ENCODE peak calls at places on chromosomes 6 and 20, in six cellular contexts. P is progenitor cell of endocrine pancreas, Q is choroid plexus epithelial cell, Y is fibroblast of pulmonary artery, B is kidney epithelial cell, S is AG09309. F is an unnamed sample.
A peak's percentile ranks its signal among the peaks of the same experiment; 100 is the strongest.

GRCh38 chr20:44072381-44072780 is 114.6 kb downstream of the JPH2 start:
- DNase-seq in B (no peak), Y (no peak), S (no peak), Q (no peak), P (peak; percentile 1), F (no peak)

GRCh38 chr6:38194589-38194988 is 375.1 kb downstream of the ZFAND3 start:
- DNase-seq in B (no peak), P (no peak), S (no peak), Y (no peak), Q (no peak), F (no peak)

GRCh38 chr20:54133434-54134427 is 40.1 kb downstream of the CYP24A1 start:
- DNase-seq in B (peak; percentile 81), Q (peak; percentile 47), Y (peak; percentile 40), S (no peak), P (no peak), F (no peak)

GRCh38 chr6:144689503-144690040 is 404.4 kb downstream of the UTRN start:
- DNase-seq in B (no peak), Q (no peak), S (no peak), Y (no peak), P (no peak), F (no peak)

GRCh38 chr20:48463916-48464315 is 363.9 kb downstream of the PREX1 start:
- DNase-seq in S (peak; percentile 20), Q (peak; percentile 76), Y (peak; percentile 48), P (no peak), B (no peak), F (no peak)

GRCh38 chr20:53778041-53778516 is 184.4 kb upstream of the ZNF217 start:
- DNase-seq in B (no peak), P (no peak), Q (no peak), Y (no peak), S (no peak), F (no peak)

GRCh38 chr6:154937306-154938244 is 57.5 kb upstream of the TIAM2 start:
- DNase-seq in B (no peak), S (no peak), P (no peak), Y (no peak), Q (peak; percentile 68), F (no peak)

GRCh38 chr20:58719971-58720371 is 27.4 kb downstream of the NPEPL1 start:
- DNase-seq in Q (no peak), B (no peak), P (no peak), S (no peak), Y (no peak), F (no peak)

GRCh38 chr6:33983721-33984465 is 162.0 kb downstream of the GRM4 start:
- DNase-seq in Y (no peak), Q (no peak), P (no peak), B (no peak), S (no peak), F (no peak)

GRCh38 chr6:16785496-16785895 is 24.2 kb upstream of the ATXN1 start:
- DNase-seq in P (no peak), Y (no peak), B (no peak), S (no peak), Q (no peak), F (no peak)

GRCh38 chr6:3405679-3406078 is 51.2 kb downstream of the SLC22A23 start:
- DNase-seq in Y (peak; percentile 76), Q (peak; percentile 82), B (no peak), S (peak; percentile 57), P (no peak), F (no peak)

GRCh38 chr20:17867546-17867945 is 101.0 kb downstream of the SNX5 start:
- DNase-seq in Y (peak; percentile 24), Q (no peak), B (no peak), P (no peak), S (no peak), F (no peak)

GRCh38 chr20:51054233-51054632 is 31.3 kb upstream of the KCNG1 start:
- DNase-seq in S (no peak), Y (no peak), Q (no peak), P (no peak), B (no peak), F (no peak)

GRCh38 chr20:60272790-60273189 is 314.6 kb downstream of the CDH26 start:
- DNase-seq in Y (no peak), S (no peak), Q (no peak), P (no peak), B (no peak), F (no peak)

GRCh38 chr20:23165307-23165750 is 79.2 kb upstream of the CD93 start:
- DNase-seq in Y (no peak), P (no peak), S (no peak), Q (no peak), B (no peak), F (no peak)

GRCh38 chr6:144528605-144529425 is 243.7 kb downstream of the UTRN start:
- DNase-seq in P (no peak), B (peak; percentile 70), Q (peak; percentile 50), S (no peak), Y (peak; percentile 22), F (no peak)

GRCh38 chr6:111980168-111980567 is 73.7 kb upstream of the CCN6 start:
- DNase-seq in P (no peak), Q (peak; percentile 79), B (no peak), S (no peak), Y (peak; percentile 57), F (no peak)

GRCh38 chr6:18166314-18167007 is 11.2 kb downstream of the KDM1B start:
- DNase-seq in P (no peak), Q (no peak), Y (peak; percentile 39), S (peak; percentile 52), B (no peak), F (no peak)

GRCh38 chr6:76451926-76452709 is 379.7 kb upstream of the IMPG1 start:
- DNase-seq in B (no peak), Y (no peak), Q (no peak), S (no peak), P (no peak), F (no peak)

GRCh38 chr6:46098678-46099077 is 31.1 kb upstream of the ENPP4 start:
- DNase-seq in Q (no peak), P (no peak), B (no peak), S (no peak), Y (no peak), F (no peak)

GRCh38 chr20:3283222-3283820 is 44.3 kb upstream of the SLC4A11 start:
- DNase-seq in Y (no peak), S (no peak), Q (no peak), B (no peak), P (no peak), F (no peak)

GRCh38 chr6:74912234-74912633 is 293.6 kb downstream of the COL12A1 start:
- DNase-seq in Q (no peak), P (no peak), Y (no peak), B (no peak), S (no peak), F (no peak)

GRCh38 chr6:170434821-170435155 is 118.3 kb downstream of the PSMB1 start:
- DNase-seq in Q (no peak), P (no peak), Y (no peak), S (no peak), B (no peak), F (no peak)

GRCh38 chr6:170424634-170425126 is 118.1 kb downstream of the FAM120B start:
- DNase-seq in Q (no peak), P (no peak), Y (no peak), S (no peak), B (no peak), F (no peak)

GRCh38 chr6:170434114-170434820 is 118.8 kb downstream of the PSMB1 start:
- DNase-seq in Y (no peak), Q (peak; percentile 65), B (no peak), P (no peak), S (no peak), F (no peak)

GRCh38 chr6:170433163-170434095 is 119.7 kb downstream of the PSMB1 start:
- DNase-seq in P (no peak), B (no peak), Y (no peak), Q (no peak), S (no peak), F (no peak)

GRCh38 chr6:170429457-170429856 is 122.9 kb downstream of the FAM120B start:
- DNase-seq in S (no peak), Y (peak; percentile 73), P (no peak), Q (peak; percentile 81), B (no peak), F (no peak)
- TF ChIP-seq CTCF in S (no peak), Y (peak; percentile 41), P (no peak), Q (peak; percentile 55), B (peak; percentile 15), F (no peak)

GRCh38 chr6:32432050-32432450 is 7.6 kb upstream of the HLA-DRA start:
- DNase-seq in P (no peak), Y (peak; percentile 55), B (no peak), S (no peak), Q (peak; percentile 64), F (no peak)
- TF ChIP-seq CTCF in P (peak; percentile 73), Y (peak; percentile 37), B (no peak), S (peak; percentile 16), Q (peak; percentile 41), F (peak; percentile 18)

GRCh38 chr20:63047267-63047666 is 40.5 kb upstream of the BHLHE23 start:
- DNase-seq in P (no peak), Q (no peak), S (no peak), Y (no peak), B (no peak), F (no peak)

GRCh38 chr20:63049191-63049518 is 42.4 kb upstream of the BHLHE23 start:
- DNase-seq in Y (no peak), S (no peak), P (no peak), Q (no peak), B (no peak), F (no peak)

GRCh38 chr20:63047946-63048345 is 41.2 kb upstream of the BHLHE23 start:
- DNase-seq in Y (no peak), P (no peak), S (no peak), B (no peak), Q (no peak), F (no peak)

GRCh38 chr20:63049561-63050221 is 42.9 kb upstream of the BHLHE23 start:
- DNase-seq in P (no peak), S (no peak), Y (no peak), Q (no peak), B (no peak), F (no peak)

DNA sequence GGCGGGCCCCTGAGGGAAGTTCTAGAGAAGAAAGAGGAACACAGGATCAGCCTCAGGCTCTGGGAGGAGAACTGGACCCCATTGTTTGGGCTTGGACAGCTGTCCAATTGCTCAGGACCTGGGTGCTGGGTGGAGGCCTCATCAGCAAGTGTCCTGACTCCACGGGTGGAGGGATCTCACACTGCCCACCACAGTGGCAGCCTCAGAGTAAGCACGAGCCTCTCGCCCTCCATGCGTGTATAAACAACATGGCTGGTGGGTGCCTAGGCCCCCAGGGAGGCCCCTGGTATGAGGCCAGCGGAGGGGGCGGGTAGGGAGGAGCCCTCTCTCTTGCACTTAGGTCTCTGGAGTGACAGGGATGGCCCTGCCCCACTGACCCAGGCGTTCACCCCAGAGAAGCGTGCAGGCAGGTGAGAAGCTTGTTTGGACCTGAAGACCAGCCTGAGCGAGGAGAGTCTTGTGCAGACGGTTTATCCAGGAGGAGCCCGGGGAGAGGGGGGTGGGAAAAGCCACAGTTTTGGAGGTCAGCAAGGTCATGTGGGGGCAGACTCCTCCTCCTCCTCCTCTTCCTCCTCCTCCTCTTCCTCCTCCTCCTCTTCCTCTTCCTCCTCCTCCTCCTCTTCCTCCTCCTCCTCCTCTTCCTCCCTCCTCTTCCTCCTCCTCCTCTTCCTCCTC is 41.9 kb upstream of the BHLHE23 start:
- DNase-seq in Q (no peak), B (no peak), P (no peak), Y (no peak), S (no peak), F (no peak)
- TF ChIP-seq CTCF in Q (no peak), B (no peak), P (no peak), Y (no peak), S (no peak), F (no peak)

DNA sequence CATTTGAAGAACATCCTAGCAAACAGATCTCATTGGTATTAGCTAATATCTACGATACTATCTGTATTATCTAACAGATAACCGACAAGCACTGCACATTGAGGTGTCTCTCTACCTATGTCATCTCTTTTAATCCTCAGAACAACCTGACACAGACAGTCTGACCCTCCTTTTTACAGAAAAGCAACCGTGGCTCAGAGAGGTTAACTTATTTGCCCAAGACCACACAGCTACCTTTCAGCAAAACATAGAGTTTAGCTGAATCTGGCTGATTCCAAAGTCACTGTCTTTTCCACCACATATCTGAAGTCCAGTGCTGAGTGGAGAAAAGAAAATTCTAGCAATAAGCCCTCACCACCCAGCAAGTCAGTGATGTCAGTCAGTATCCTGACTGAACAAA is 358.7 kb upstream of the JARID2 start:
- DNase-seq in S (no peak), B (no peak), Y (no peak), P (no peak), Q (no peak), F (no peak)
- TF ChIP-seq CTCF in S (no peak), B (no peak), Y (no peak), P (no peak), Q (no peak), F (no peak)

F was measured in AG09319.